ENCODE peak calls at places on chromosome 2, in six cellular contexts. K is type B pancreatic cell, Q is transverse colon, A is dorsolateral prefrontal cortex, Y is BE2C, S is fibroblast of pulmonary artery. E is an unnamed sample.

GRCh38 chr2:147567131-147567530 is 277.7 kb upstream of the ACVR2A start:
- DNase-seq in Q (no peak), Y (no peak), A (no peak), S (no peak), K (no peak), E (no peak)

GRCh38 chr2:240627736-240628506 is 2.6 kb downstream of the GPR35 start:
- DNase-seq in S (no peak), Q (peak), Y (peak), K (peak), A (no peak), E (no peak)

GRCh38 chr2:9972621-9973445 is 21.3 kb downstream of the GRHL1 start:
- DNase-seq in A (no peak), Y (no peak), S (peak), Q (no peak), K (no peak), E (peak)

GRCh38 chr2:222776792-222777191 is 84.0 kb upstream of the ACSL3 start:
- DNase-seq in Q (no peak), A (no peak), Y (no peak), S (no peak), K (no peak), E (no peak)

GRCh38 chr2:123670286-123670685 is 354.8 kb upstream of the CNTNAP5 start:
- DNase-seq in A (no peak), K (no peak), Y (no peak), Q (no peak), S (no peak), E (no peak)

GRCh38 chr2:2876350-2877042 is 501.1 kb downstream of the EIPR1 start:
- DNase-seq in Q (no peak), Y (no peak), A (no peak), K (no peak), S (no peak), E (no peak)

GRCh38 chr2:155975734-155976133 is 356.8 kb downstream of the NR4A2 start:
- DNase-seq in Y (no peak), K (no peak), Q (no peak), A (no peak), S (peak), E (no peak)

GRCh38 chr2:114049826-114050225 is 159.9 kb downstream of the ACTR3 start:
- DNase-seq in S (no peak), A (no peak), K (no peak), Q (no peak), Y (no peak), E (no peak)

GRCh38 chr2:74259191-74259590 is 60.8 kb downstream of the MTHFD2 start:
- DNase-seq in Q (no peak), A (no peak), K (no peak), Y (peak), S (no peak), E (no peak)

GRCh38 chr2:221501210-221501882 is 70.8 kb downstream of the EPHA4 start:
- DNase-seq in S (peak), Y (no peak), Q (no peak), K (no peak), A (no peak), E (peak)

GRCh38 chr2:9071032-9071431 is 67.5 kb upstream of the MBOAT2 start:
- DNase-seq in K (no peak), S (peak), Y (no peak), A (no peak), Q (peak), E (peak)

GRCh38 chr2:227238242-227239237 is 74.1 kb downstream of the COL4A3 start:
- DNase-seq in Q (peak), Y (peak), A (peak), K (peak), S (peak), E (peak)

GRCh38 chr2:100242891-100243670 is 79.2 kb downstream of the LONRF2 start:
- DNase-seq in A (peak), Y (peak), Q (peak), K (no peak), S (peak), E (peak)

GRCh38 chr2:126895336-126895735 is 3.4 kb upstream of the TEX51 start:
- DNase-seq in Q (no peak), A (no peak), K (peak), S (no peak), Y (no peak), E (no peak)

GRCh38 chr2:3282056-3282998 is 95.3 kb downstream of the EIPR1 start:
- DNase-seq in S (peak), A (peak), Y (peak), Q (no peak), K (peak), E (peak)

GRCh38 chr2:42021490-42021889 is 26.3 kb upstream of the PKDCC start:
- DNase-seq in K (no peak), Y (peak), S (peak), A (no peak), Q (no peak), E (peak)

GRCh38 chr2:88560619-88561307 is 66.5 kb downstream of the EIF2AK3 start:
- DNase-seq in K (no peak), S (no peak), Q (no peak), A (no peak), Y (no peak), E (no peak)

GRCh38 chr2:120675460-120676130 is 60.1 kb upstream of the GLI2 start:
- DNase-seq in A (peak), Q (peak), Y (peak), S (peak), K (no peak), E (peak)

GRCh38 chr2:46187112-46187618 is 110.0 kb upstream of the EPAS1 start:
- DNase-seq in K (peak), Q (peak), A (no peak), S (peak), Y (no peak), E (peak)

GRCh38 chr2:33210626-33211025 is 263.9 kb downstream of the LTBP1 start:
- DNase-seq in Q (no peak), Y (no peak), A (no peak), S (peak), K (no peak), E (peak)

GRCh38 chr2:151071382-151071781 is 190.3 kb downstream of the RBM43 start:
- DNase-seq in Q (no peak), K (no peak), S (peak), A (no peak), Y (peak), E (peak)

GRCh38 chr2:38540580-38541290 is 62.0 kb downstream of the HNRNPLL start:
- DNase-seq in A (no peak), Q (peak), S (no peak), Y (no peak), K (no peak), E (no peak)

GRCh38 chr2:231218356-231218755 is 19.9 kb downstream of the ARMC9 start:
- DNase-seq in Q (no peak), K (no peak), Y (no peak), A (no peak), S (no peak), E (no peak)

GRCh38 chr2:218418717-218419458 is at the start of gene VIL1:
- DNase-seq in Y (no peak), S (no peak), A (no peak), K (no peak), Q (peak), E (no peak)

GRCh38 chr2:9558948-9559381 is 3.3 kb upstream of the ADAM17 start:
- DNase-seq in S (peak), K (no peak), Y (no peak), Q (no peak), A (no peak), E (peak)

GRCh38 chr2:178997477-178997876 is 52.5 kb downstream of the CCDC141 start:
- DNase-seq in A (no peak), Q (no peak), Y (no peak), S (no peak), K (no peak), E (no peak)
- TF ChIP-seq CTCF in A (no peak), Q (no peak), Y (no peak), S (no peak), K (no peak), E (no peak)

GRCh38 chr2:206084870-206085741 is 868 bp downstream of the INO80D start:
- DNase-seq in K (peak), A (no peak), S (no peak), Y (peak), Q (peak), E (peak)

GRCh38 chr2:206085742-206086445 is at the start of gene INO80D:
- DNase-seq in Q (peak), A (peak), S (peak), K (peak), Y (peak), E (peak)

GRCh38 chr2:206083602-206084467 is 2.1 kb downstream of the INO80D start:
- DNase-seq in S (no peak), Y (no peak), A (no peak), Q (peak), K (no peak), E (peak)

GRCh38 chr2:206082298-206082843 is 3.6 kb downstream of the INO80D start:
- DNase-seq in S (no peak), Q (no peak), Y (no peak), A (no peak), K (no peak), E (no peak)

DNA sequence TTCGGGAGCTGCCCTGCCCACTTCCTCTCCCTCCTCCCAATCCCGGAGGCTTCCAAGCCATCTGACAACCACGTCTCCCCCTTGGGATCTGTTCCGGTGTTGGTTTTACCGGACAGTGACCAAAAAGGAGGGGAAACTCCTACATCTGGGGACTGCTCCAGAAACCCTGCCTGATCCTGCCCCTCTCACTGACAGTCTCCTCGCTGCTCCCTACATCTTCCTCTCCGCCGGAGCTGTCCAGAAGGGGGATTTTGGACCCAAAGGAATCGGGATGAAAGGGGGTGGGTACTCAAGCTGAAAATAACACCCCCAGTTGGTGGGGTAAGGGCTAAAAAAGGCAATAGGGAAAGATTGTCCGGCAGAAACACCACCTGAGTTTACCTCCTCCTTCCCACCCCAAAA is 1.5 kb downstream of the INO80D start:
- DNase-seq in Q (peak), K (no peak), Y (peak), A (no peak), S (peak), E (peak)
- TF ChIP-seq CTCF in Q (no peak), K (no peak), Y (no peak), A (no peak), S (no peak), E (no peak)

DNA sequence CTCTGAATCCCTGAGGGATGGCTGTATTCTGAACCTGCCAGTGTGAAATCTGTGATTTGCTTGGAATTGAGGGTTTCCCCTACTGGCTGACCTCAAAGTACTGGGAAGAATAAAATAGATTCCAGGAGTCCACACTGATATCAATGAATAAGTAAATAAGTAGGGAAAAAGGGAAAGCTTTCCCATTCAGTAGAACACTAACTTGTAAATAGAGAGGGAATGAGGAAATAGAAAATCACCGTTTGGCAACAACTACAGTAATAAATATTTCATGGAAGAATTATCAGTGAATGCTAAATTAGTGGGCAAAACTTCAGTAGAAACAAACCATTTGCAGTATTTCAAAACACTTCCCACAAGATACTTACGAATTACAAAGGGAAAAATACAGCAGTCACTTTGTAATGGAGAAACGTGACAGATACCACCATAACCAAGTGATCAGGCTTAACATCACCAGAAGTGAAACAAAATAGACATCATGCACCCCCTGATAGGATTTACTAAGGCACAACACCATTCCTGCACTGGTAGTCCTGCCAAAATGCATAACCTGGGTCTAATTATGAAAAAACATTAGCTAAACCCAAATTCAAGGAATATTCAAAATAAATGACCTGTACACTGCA is 88.5 kb downstream of the ICA1L start:
- DNase-seq in A (no peak), K (no peak), S (no peak), Q (no peak), Y (no peak), E (no peak)
- TF ChIP-seq CTCF in A (no peak), K (no peak), S (no peak), Q (no peak), Y (no peak), E (no peak)

GRCh38 chr2:64345998-64346397 is 108.0 kb upstream of the LGALSL start:
- DNase-seq in A (no peak), K (no peak), Y (no peak), Q (no peak), S (no peak), E (no peak)
- TF ChIP-seq CTCF in A (no peak), K (no peak), Y (no peak), Q (no peak), S (no peak), E (no peak)

DNA sequence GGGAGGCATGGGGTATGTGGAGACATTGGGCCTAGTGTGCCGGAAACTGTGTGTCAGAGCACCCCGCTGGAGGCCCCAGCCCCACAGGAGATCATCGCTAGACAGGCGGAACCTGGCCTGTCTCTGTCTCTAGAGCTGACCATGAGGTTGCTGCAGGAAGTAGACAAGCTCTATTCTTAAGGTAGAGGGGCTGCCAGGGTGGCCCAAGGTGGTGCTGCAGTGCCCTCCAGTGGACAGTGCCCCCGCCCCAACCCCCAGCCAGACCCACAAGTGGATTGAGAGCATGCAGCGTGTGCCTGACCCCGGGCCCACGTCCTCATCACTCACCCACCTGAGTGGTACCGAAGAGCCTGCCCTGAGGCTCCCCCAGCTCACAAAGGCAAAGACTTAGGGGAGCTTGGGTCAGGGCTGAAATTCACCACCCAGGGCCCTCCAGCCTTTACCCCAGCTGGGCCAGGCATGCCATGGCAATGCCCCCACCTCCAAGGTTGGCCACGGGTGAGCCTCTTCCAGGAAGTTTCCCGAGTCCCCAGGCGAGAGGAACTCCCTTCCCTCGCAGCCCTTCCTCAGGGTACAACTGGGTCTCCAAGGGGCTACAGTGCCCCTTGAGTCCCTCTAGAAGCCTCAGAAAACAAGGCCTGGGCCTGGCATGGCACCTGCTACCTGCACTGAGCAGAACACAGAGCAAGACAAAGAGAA is 155.0 kb downstream of the TTC32 start:
- DNase-seq in A (no peak), S (no peak), Q (no peak), K (no peak), Y (peak), E (no peak)
- TF ChIP-seq CTCF in A (no peak), S (peak), Q (no peak), K (peak), Y (peak), E (peak)

DNA sequence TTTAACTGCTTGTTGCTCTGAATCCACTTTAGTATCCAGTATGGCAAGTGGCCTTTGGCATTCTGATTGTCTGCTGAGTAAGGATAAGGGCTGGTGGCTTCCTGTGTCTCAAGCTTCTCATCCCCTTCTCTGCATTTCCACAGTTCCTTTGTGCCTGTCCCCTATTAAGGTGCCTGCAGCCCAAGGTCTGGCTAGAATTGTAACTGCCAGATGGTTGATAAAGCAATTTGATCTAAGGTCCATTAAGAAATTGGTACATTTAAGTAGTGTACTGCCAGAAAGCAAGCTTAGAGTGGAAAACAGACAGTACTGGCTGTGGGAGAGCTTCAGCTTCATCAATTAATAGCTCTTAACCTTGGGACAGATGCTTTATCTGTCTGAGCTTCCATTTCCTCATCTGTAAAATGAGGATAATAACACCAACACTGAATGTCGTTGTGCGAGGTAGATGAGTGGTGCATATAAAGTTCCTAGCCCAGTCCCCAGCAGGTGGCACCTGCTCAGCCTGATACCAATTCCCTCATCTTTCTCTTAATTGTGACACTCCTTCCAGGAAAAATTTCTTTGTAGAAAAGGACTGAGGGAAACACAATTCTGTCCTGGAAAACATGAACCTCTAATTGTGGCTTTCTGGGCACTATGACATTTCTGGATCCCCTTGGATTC is 570.6 kb upstream of the GCFC2 start:
- DNase-seq in Q (no peak), K (no peak), Y (peak), S (no peak), A (no peak), E (no peak)
- TF ChIP-seq CTCF in Q (no peak), K (no peak), Y (peak), S (no peak), A (no peak), E (no peak)

GRCh38 chr2:18550383-18550905 is 10.0 kb downstream of the RDH14 start:
- DNase-seq in A (no peak), Y (no peak), K (no peak), Q (no peak), S (no peak), E (no peak)
- TF ChIP-seq CTCF in A (no peak), Y (no peak), K (no peak), Q (no peak), S (no peak), E (no peak)

GRCh38 chr2:235669983-235670962 is 176.4 kb downstream of the AGAP1 start:
- DNase-seq in S (peak), Q (peak), A (peak), Y (peak), K (peak), E (peak)
- TF ChIP-seq CTCF in S (peak), Q (no peak), A (peak), Y (peak), K (peak), E (peak)